ENCODE peak calls at places on chromosomes 12 and 14, in five cellular contexts. One of them, this sample, is unnamed.

GRCh38 chr14:31829256-31829923 is 247.7 kb upstream of the ARHGAP5 start:
- DNase-seq in ovary: no peak
- DNase-seq in right atrium auricular region: no peak
- DNase-seq in OCI-M1: no peak
- DNase-seq in frontal cortex: no peak
- DNase-seq in this sample: no peak

GRCh38 chr14:58705066-58705465 is 67.3 kb downstream of the DACT1 start:
- DNase-seq in ovary: no peak
- DNase-seq in right atrium auricular region: no peak
- DNase-seq in OCI-M1: no peak
- DNase-seq in frontal cortex: no peak
- DNase-seq in this sample: no peak

GRCh38 chr14:100532154-100532915 is 54.9 kb downstream of the BEGAIN start:
- DNase-seq in ovary: no peak
- DNase-seq in right atrium auricular region: no peak
- DNase-seq in OCI-M1: peak
- DNase-seq in frontal cortex: no peak
- DNase-seq in this sample: no peak

GRCh38 chr14:59175404-59175803 is 13.1 kb upstream of the DAAM1 start:
- DNase-seq in ovary: no peak
- DNase-seq in right atrium auricular region: no peak
- DNase-seq in OCI-M1: no peak
- DNase-seq in frontal cortex: no peak
- DNase-seq in this sample: no peak

GRCh38 chr14:104603623-104604401 is 760 bp downstream of the TMEM179 start:
- DNase-seq in ovary: peak
- DNase-seq in right atrium auricular region: no peak
- DNase-seq in OCI-M1: no peak
- DNase-seq in frontal cortex: peak
- DNase-seq in this sample: no peak

GRCh38 chr12:67042697-67043131 is 226.4 kb upstream of the CAND1 start:
- DNase-seq in ovary: no peak
- DNase-seq in right atrium auricular region: no peak
- DNase-seq in OCI-M1: no peak
- DNase-seq in frontal cortex: no peak
- DNase-seq in this sample: peak

GRCh38 chr14:74962493-74962892 is 7.1 kb upstream of the PGF start:
- DNase-seq in ovary: no peak
- DNase-seq in right atrium auricular region: no peak
- DNase-seq in OCI-M1: peak
- DNase-seq in frontal cortex: no peak
- DNase-seq in this sample: no peak

GRCh38 chr12:41188058-41188840 is at the start of gene PDZRN4:
- DNase-seq in ovary: peak
- DNase-seq in right atrium auricular region: peak
- DNase-seq in OCI-M1: no peak
- DNase-seq in frontal cortex: peak
- DNase-seq in this sample: no peak

GRCh38 chr12:48903363-48903981 is 21.8 kb downstream of the FKBP11 start:
- DNase-seq in ovary: no peak
- DNase-seq in right atrium auricular region: no peak
- DNase-seq in OCI-M1: no peak
- DNase-seq in frontal cortex: no peak
- DNase-seq in this sample: no peak

GRCh38 chr14:44782775-44783238 is 178.9 kb downstream of the KLHL28 start:
- DNase-seq in ovary: no peak
- DNase-seq in right atrium auricular region: no peak
- DNase-seq in OCI-M1: peak
- DNase-seq in frontal cortex: no peak
- DNase-seq in this sample: no peak

GRCh38 chr12:99609455-99610181 is 37.9 kb upstream of the GARIN6 start:
- DNase-seq in ovary: no peak
- DNase-seq in right atrium auricular region: no peak
- DNase-seq in OCI-M1: no peak
- DNase-seq in frontal cortex: no peak
- DNase-seq in this sample: no peak

GRCh38 chr12:84034891-84035290 is 877.7 kb downstream of the SLC6A15 start:
- DNase-seq in ovary: no peak
- DNase-seq in right atrium auricular region: no peak
- DNase-seq in OCI-M1: no peak
- DNase-seq in frontal cortex: no peak
- DNase-seq in this sample: no peak